ENCODE peak calls at places on chromosomes 2 and 18, in four cellular contexts. P, S, T and V are unnamed samples. For H3K4me1, the result is how much of the 10 kb centered on the place peaks cover.

GRCh38 chr2:105517814-105518705 is 119.2 kb upstream of the FHL2 start:
- DNase-seq in T (peak), P (peak), S (no peak), V (no peak)

GRCh38 chr2:29314816-29315571 is 199.8 kb downstream of the CLIP4 start:
- DNase-seq in S (no peak), P (no peak), T (no peak), V (peak)

GRCh38 chr2:105546623-105546964 is 147.7 kb upstream of the FHL2 start:
- DNase-seq in S (no peak), P (no peak), T (no peak), V (no peak)

GRCh38 chr2:101003278-101003775 is 1.2 kb downstream of the RPL31 start:
- DNase-seq in T (peak), S (peak), P (no peak), V (peak)

GRCh38 chr2:128780434-128781080 is 461.9 kb upstream of the HS6ST1 start:
- DNase-seq in S (no peak), T (no peak), P (no peak), V (no peak)

GRCh38 chr2:151569167-151569566 is 159.5 kb downstream of the RIF1 start:
- DNase-seq in S (no peak), T (no peak), P (no peak), V (no peak)

GRCh38 chr2:227115761-227116160 is 48.2 kb downstream of the COL4A4 start:
- DNase-seq in P (no peak), S (peak), T (no peak), V (no peak)

GRCh38 chr2:189952536-189953109 is 109.9 kb downstream of the MSTN start:
- DNase-seq in T (no peak), S (no peak), P (no peak), V (peak)

GRCh38 chr2:237998530-237998929 is 31.7 kb downstream of the UBE2F start:
- DNase-seq in T (peak), P (no peak), S (peak), V (no peak)

GRCh38 chr18:41532344-41533086 is 422.5 kb upstream of the PIK3C3 start:
- DNase-seq in S (peak), P (no peak), T (peak), V (no peak)

GRCh38 chr2:217978536-217979150 is 24.2 kb downstream of the TNS1 start:
- DNase-seq in T (peak), P (no peak), S (no peak), V (no peak)

GRCh38 chr2:174527959-174528358 is 41.1 kb upstream of the GPR155 start:
- DNase-seq in S (no peak), T (no peak), P (no peak), V (no peak)

GRCh38 chr2:207765960-207766582 is 3.6 kb downstream of the FZD5 start:
- DNase-seq in T (peak), P (no peak), S (no peak), V (no peak)
- H3K4me1 ChIP-seq in T (under half), P (under half), S (under half), V (under half)

GRCh38 chr2:219252570-219252899 is 508 bp upstream of the TUBA4B start:
- DNase-seq in P (no peak), T (no peak), S (no peak), V (no peak)

GRCh38 chr2:219252084-219252483 is 959 bp upstream of the TUBA4B start:
- DNase-seq in S (no peak), T (no peak), P (peak), V (peak)

GRCh38 chr2:219252900-219253752 is at the start of gene TUBA4B:
- DNase-seq in S (peak), P (peak), T (peak), V (peak)

GRCh38 chr2:219253753-219254589 is at the start of gene TUBA4A:
- DNase-seq in T (peak), P (peak), S (peak), V (peak)

DNA sequence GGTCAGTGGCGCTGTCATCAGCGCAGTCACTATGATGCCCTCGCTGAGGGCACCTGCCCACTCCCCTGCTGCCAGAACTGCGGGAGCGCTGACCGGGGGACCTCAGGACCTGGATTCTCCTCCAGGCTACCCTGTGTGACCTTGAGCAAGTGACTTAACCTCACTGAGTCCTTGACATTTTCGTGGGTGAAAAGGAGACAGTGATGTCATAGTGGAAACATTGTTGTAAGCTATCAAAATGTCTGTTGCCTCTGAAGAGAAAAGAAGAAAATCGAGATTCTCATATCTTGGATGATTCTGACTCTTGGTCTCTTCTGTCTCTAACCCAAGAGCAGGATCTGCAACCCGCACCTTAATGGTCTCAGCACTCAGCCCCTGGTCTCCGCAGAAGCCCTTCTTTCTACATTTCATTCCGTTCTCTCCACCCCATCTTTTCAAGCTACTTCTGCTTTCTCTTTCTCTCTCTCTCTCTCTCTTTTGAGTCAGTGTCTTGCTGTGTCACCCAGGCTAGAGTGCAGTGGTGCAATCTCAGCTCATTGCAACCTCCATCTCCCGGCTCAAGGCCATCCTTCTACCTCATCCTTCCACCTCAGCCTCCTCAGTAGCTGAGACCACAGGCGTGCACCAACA is 987 bp upstream of the TUBA4A start:
- DNase-seq in T (peak), S (no peak), P (no peak), V (peak)
- H2AFZ ChIP-seq in T (peak), S (peak), P (peak), V (peak)

GRCh38 chr18:3590096-3590655 is 140.2 kb downstream of the TGIF1 start:
- DNase-seq in P (no peak), T (no peak), S (no peak), V (no peak)
- H3K4me1 ChIP-seq in P (under half), T (under half), S (under half), V (half or more)

GRCh38 chr18:66219817-66220216 is 384.1 kb downstream of the CDH19 start:
- DNase-seq in T (no peak), P (no peak), S (no peak), V (no peak)

GRCh38 chr18:66226782-66227181 is 377.1 kb downstream of the CDH19 start:
- DNase-seq in S (no peak), T (no peak), P (peak), V (no peak)

GRCh38 chr18:66222174-66222573 is 381.7 kb downstream of the CDH19 start:
- DNase-seq in S (no peak), T (no peak), P (no peak), V (no peak)
- H2AFZ ChIP-seq in S (no peak), T (no peak), P (peak), V (no peak)

GRCh38 chr2:224428787-224429440 is 27.0 kb upstream of the FAM124B start:
- DNase-seq in P (no peak), T (no peak), S (no peak), V (no peak)

GRCh38 chr2:224434618-224435017 is 32.7 kb upstream of the FAM124B start:
- DNase-seq in T (no peak), P (no peak), S (no peak), V (no peak)

GRCh38 chr2:224433442-224433841 is 31.5 kb upstream of the FAM124B start:
- DNase-seq in S (no peak), T (no peak), P (no peak), V (no peak)

GRCh38 chr2:224429441-224429810 is 27.5 kb upstream of the FAM124B start:
- DNase-seq in T (no peak), P (no peak), S (no peak), V (no peak)

DNA sequence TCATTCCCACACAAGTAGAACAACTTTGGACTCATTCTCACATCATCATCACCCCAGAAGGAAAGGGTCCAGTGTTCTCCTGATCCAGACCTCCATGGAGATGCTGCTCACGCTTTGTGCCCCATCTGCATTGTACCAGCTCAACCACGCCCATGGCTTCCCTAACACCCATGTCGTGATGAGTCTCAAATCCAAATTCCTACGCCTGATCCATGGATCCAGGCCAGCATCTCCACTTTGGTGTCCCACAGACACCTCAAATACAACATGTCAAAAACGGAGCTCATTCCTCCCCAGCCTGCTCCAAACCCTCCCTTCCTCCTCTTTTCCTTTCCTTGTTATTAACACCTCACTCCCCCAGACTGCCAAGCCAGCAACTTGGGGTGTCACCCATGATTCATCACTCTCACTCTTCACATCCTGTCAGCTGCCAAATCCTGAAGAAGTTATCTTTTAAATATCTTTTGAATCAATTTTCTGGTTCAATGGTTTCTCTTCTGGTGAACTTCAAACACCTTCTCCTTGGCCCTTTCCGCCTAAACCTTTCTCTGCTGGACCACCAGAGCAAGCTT is 30.2 kb upstream of the FAM124B start:
- DNase-seq in S (no peak), T (no peak), P (no peak), V (no peak)
- H3K4me1 ChIP-seq in S (under half), T (under half), P (under half), V (under half)

DNA sequence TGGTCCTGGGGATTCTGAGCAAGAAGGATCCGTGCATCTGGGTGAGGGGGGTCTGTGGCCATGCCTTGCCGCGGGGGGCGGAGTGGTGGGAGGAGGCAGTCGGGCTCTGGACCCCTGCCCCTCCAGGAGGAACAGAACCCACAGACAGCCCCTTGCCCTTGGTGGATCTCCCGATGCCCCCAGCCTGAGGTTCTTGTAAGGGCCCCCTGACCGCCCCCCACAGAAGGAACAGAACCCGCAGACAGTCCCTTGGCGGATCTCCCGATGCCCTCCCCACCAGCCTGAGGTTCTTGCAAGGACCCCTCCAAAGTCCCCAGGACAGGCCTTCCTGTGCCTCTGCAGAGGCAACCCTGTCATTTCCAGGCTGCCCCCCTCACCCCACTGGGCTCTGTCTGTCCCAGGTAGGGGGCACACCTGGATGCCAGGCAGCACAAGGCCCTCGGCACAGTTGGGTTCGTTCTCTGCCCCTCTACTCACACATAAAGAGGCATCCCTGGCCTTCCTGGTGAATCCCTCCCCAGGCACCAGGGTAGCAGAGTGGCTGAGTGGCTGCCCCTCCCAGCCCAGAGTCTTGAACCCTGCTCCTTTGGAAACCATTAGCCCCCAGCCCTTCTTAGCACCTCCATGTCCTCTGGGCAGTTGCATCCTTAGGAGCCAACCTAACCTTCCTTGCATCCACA is 1.9 kb downstream of the GPC1 start:
- DNase-seq in P (no peak), S (no peak), T (no peak), V (no peak)
- H2AFZ ChIP-seq in P (no peak), S (peak), T (no peak), V (no peak)

DNA sequence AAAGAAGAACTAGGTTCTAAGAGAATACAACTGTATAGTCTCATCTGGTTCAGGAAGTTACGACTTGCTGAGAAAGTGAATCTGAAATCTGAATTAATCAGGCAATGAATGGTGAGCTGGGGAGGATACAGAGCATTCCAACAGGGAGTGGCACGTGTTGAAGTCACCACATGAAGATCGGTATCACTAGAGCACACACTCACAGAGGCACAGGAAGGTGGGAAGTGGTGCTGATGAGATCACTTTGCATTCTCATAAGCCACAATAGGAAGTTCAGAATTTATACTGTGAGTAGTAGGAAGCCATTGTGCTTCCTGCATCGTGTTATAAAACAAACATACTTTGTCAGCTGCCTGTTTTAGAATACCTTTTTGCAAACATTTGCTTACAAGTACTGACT is 615.0 kb upstream of the DDX18 start:
- DNase-seq in T (no peak), P (no peak), S (no peak), V (no peak)
- H3K4me1 ChIP-seq in T (under half), P (under half), S (under half), V (under half)

GRCh38 chr18:13465476-13465875 is 246.9 kb downstream of the LDLRAD4 start:
- DNase-seq in S (no peak), P (no peak), T (no peak), V (peak)

GRCh38 chr18:13465126-13465446 is 246.5 kb downstream of the LDLRAD4 start:
- DNase-seq in T (no peak), P (no peak), S (no peak), V (no peak)

GRCh38 chr18:13463526-13463925 is 245.0 kb downstream of the LDLRAD4 start:
- DNase-seq in T (no peak), P (no peak), S (no peak), V (no peak)

GRCh38 chr18:13462686-13463085 is 244.1 kb downstream of the LDLRAD4 start:
- DNase-seq in S (no peak), P (no peak), T (no peak), V (no peak)

DNA sequence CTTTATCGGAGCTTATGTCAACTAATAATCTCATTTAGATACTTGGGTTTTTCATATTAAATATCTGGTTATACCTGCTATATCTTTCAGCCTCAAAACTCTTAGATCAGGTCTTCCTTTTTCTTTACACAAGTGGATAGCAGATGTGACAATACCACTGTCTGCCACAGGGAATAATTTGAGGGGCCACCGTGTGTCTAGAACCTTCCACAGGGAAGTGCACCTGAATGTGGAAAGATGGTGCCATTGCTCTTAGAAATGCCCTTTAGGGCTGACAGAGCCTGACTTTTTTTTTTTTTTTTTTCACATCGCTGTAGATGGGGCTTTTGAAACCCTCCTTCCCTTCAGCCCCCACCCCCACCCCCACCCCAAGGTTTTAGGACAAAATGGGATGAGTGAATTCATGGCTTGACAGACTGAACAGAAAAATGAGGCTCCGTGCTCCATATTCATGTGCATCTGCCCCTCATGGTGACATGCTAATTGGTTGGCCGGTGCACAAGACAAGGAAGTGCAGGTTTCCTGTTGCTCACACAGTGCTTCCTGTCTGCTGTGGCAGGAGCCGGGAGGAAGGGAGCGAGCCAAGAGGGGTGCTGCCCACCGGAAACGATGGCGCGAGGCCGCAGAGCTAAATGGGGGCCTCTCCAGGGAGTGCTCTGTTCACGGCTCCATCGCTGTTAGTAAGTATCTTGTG is 246.0 kb downstream of the LDLRAD4 start:
- DNase-seq in S (no peak), P (no peak), T (no peak), V (peak)
- H2AFZ ChIP-seq in S (no peak), P (no peak), T (no peak), V (peak)

GRCh38 chr2:12728221-12728777 is 11.6 kb downstream of the TRIB2 start:
- DNase-seq in P (no peak), T (no peak), S (no peak), V (peak)

GRCh38 chr2:12727641-12728040 is 10.9 kb downstream of the TRIB2 start:
- DNase-seq in T (no peak), S (no peak), P (no peak), V (no peak)

GRCh38 chr2:12726271-12726670 is 9.5 kb downstream of the TRIB2 start:
- DNase-seq in P (no peak), T (no peak), S (no peak), V (no peak)

GRCh38 chr2:12725238-12726187 is 8.8 kb downstream of the TRIB2 start:
- DNase-seq in P (no peak), T (no peak), S (no peak), V (peak)

DNA sequence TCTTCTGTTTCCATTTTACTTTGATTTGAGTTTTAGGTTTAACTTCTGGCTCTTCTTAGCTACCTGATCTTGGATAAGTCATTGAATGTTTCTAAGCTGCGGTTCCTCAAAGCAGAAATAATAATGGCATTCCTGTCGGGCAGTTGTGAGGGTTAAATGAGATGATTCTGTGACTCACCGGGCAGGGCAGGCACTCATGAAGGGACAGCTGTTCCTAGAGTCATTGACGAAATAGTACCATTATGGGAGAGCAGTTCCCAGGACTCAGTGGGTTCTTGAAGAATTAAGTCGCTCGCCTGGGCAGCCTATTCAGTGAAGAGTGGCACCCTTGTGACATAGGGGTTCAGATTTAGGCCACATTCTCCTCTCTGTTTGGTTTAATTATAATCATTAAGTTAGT is 10.3 kb downstream of the TRIB2 start:
- DNase-seq in T (peak), P (no peak), S (no peak), V (no peak)
- H3K4me1 ChIP-seq in T (under half), P (under half), S (under half), V (under half)

GRCh38 chr2:43143756-43144155 is 82.7 kb downstream of the ZFP36L2 start:
- DNase-seq in S (no peak), T (no peak), P (no peak), V (no peak)

GRCh38 chr2:43142921-43143438 is 83.4 kb downstream of the ZFP36L2 start:
- DNase-seq in T (peak), S (no peak), P (no peak), V (peak)

GRCh38 chr2:43149482-43150107 is 76.8 kb downstream of the ZFP36L2 start:
- DNase-seq in S (no peak), P (no peak), T (no peak), V (no peak)

GRCh38 chr2:43144265-43144664 is 82.1 kb downstream of the ZFP36L2 start:
- DNase-seq in P (no peak), S (peak), T (peak), V (no peak)

GRCh38 chr2:43146083-43146482 is 80.3 kb downstream of the ZFP36L2 start:
- DNase-seq in T (no peak), S (no peak), P (no peak), V (no peak)
- H2AFZ ChIP-seq in T (no peak), S (no peak), P (no peak), V (no peak)